ENCODE peak calls at places on chromosome 6, in five cellular contexts. One of them, this sample, is unnamed.

GRCh38 chr6:43993881-43994523 is 133.2 kb downstream of the MRPL14 start:
- DNase-seq in GM12878: no peak
- DNase-seq in SK-N-SH: no peak
- DNase-seq in K562: no peak
- DNase-seq in HepG2: no peak
- DNase-seq in this sample: no peak

GRCh38 chr6:124943658-124944057 is 18.6 kb upstream of the RNF217 start:
- DNase-seq in GM12878: no peak
- DNase-seq in K562: no peak
- DNase-seq in HepG2: no peak
- DNase-seq in SK-N-SH: no peak
- DNase-seq in this sample: no peak

GRCh38 chr6:14228571-14228970 is 111.0 kb downstream of the CD83 start:
- DNase-seq in HepG2: no peak
- DNase-seq in SK-N-SH: no peak
- DNase-seq in GM12878: no peak
- DNase-seq in K562: no peak
- DNase-seq in this sample: no peak

GRCh38 chr6:20274115-20274514 is 61.8 kb upstream of the MBOAT1 start:
- DNase-seq in SK-N-SH: no peak
- DNase-seq in HepG2: no peak
- DNase-seq in K562: no peak
- DNase-seq in GM12878: no peak
- DNase-seq in this sample: no peak

GRCh38 chr6:31655349-31656237 is at the start of gene APOM:
- DNase-seq in K562: no peak
- DNase-seq in GM12878: no peak
- DNase-seq in SK-N-SH: no peak
- DNase-seq in HepG2: peak
- DNase-seq in this sample: no peak

GRCh38 chr6:82842721-82843120 is 222.9 kb downstream of the UBE3D start:
- DNase-seq in GM12878: no peak
- DNase-seq in SK-N-SH: no peak
- DNase-seq in K562: no peak
- DNase-seq in HepG2: no peak
- DNase-seq in this sample: no peak

GRCh38 chr6:72857791-72858190 is 235.9 kb downstream of the KCNQ5 start:
- DNase-seq in K562: no peak
- DNase-seq in GM12878: no peak
- DNase-seq in HepG2: no peak
- DNase-seq in SK-N-SH: no peak
- DNase-seq in this sample: no peak

GRCh38 chr6:130223508-130223907 is 757 bp upstream of the SAMD3 start:
- DNase-seq in SK-N-SH: no peak
- DNase-seq in K562: no peak
- DNase-seq in GM12878: peak
- DNase-seq in HepG2: no peak
- DNase-seq in this sample: no peak

GRCh38 chr6:11241793-11242201 is 9.3 kb upstream of the NEDD9 start:
- DNase-seq in GM12878: no peak
- DNase-seq in SK-N-SH: no peak
- DNase-seq in HepG2: peak
- DNase-seq in K562: peak
- DNase-seq in this sample: no peak

GRCh38 chr6:125454351-125454750 is 152.6 kb upstream of the HDDC2 start:
- DNase-seq in SK-N-SH: no peak
- DNase-seq in K562: no peak
- DNase-seq in GM12878: no peak
- DNase-seq in HepG2: no peak
- DNase-seq in this sample: no peak

GRCh38 chr6:42848700-42849099 is 30.7 kb upstream of the RPL7L1 start:
- DNase-seq in GM12878: no peak
- DNase-seq in HepG2: no peak
- DNase-seq in SK-N-SH: no peak
- DNase-seq in K562: no peak
- DNase-seq in this sample: no peak

GRCh38 chr6:25311251-25311910 is 32.2 kb downstream of the CARMIL1 start:
- DNase-seq in SK-N-SH: no peak
- DNase-seq in HepG2: no peak
- DNase-seq in K562: no peak
- DNase-seq in GM12878: no peak
- DNase-seq in this sample: peak

GRCh38 chr6:117907600-117908245 is 659 bp downstream of the SLC35F1 start:
- DNase-seq in SK-N-SH: peak
- DNase-seq in GM12878: no peak
- DNase-seq in HepG2: no peak
- DNase-seq in K562: no peak
- DNase-seq in this sample: no peak

GRCh38 chr6:98946877-98947410 is 802 bp downstream of the FBXL4 start:
- DNase-seq in GM12878: no peak
- DNase-seq in K562: no peak
- DNase-seq in SK-N-SH: peak
- DNase-seq in HepG2: no peak
- DNase-seq in this sample: peak

GRCh38 chr6:37643851-37644672 is 53.6 kb downstream of the MDGA1 start:
- DNase-seq in GM12878: no peak
- DNase-seq in SK-N-SH: no peak
- DNase-seq in K562: peak
- DNase-seq in HepG2: no peak
- DNase-seq in this sample: no peak

GRCh38 chr6:139288496-139289040 is 3.2 kb downstream of the TXLNB start:
- DNase-seq in SK-N-SH: no peak
- DNase-seq in GM12878: no peak
- DNase-seq in K562: no peak
- DNase-seq in HepG2: no peak
- DNase-seq in this sample: no peak

GRCh38 chr6:20919677-20920385 is 385.6 kb downstream of the CDKAL1 start:
- DNase-seq in GM12878: peak
- DNase-seq in HepG2: no peak
- DNase-seq in SK-N-SH: no peak
- DNase-seq in K562: no peak
- DNase-seq in this sample: no peak

GRCh38 chr6:69422474-69422873 is 374.3 kb downstream of the LMBRD1 start:
- DNase-seq in K562: no peak
- DNase-seq in HepG2: no peak
- DNase-seq in GM12878: no peak
- DNase-seq in SK-N-SH: peak
- DNase-seq in this sample: no peak

GRCh38 chr6:69424581-69424980 is 372.2 kb downstream of the LMBRD1 start:
- DNase-seq in K562: no peak
- DNase-seq in GM12878: no peak
- DNase-seq in SK-N-SH: no peak
- DNase-seq in HepG2: no peak
- DNase-seq in this sample: no peak

GRCh38 chr6:69421270-69421669 is 375.5 kb downstream of the LMBRD1 start:
- DNase-seq in HepG2: no peak
- DNase-seq in SK-N-SH: no peak
- DNase-seq in K562: no peak
- DNase-seq in GM12878: no peak
- DNase-seq in this sample: no peak

GRCh38 chr6:69423785-69424184 is 373.0 kb downstream of the LMBRD1 start:
- DNase-seq in GM12878: no peak
- DNase-seq in K562: no peak
- DNase-seq in SK-N-SH: no peak
- DNase-seq in HepG2: no peak
- DNase-seq in this sample: no peak

DNA sequence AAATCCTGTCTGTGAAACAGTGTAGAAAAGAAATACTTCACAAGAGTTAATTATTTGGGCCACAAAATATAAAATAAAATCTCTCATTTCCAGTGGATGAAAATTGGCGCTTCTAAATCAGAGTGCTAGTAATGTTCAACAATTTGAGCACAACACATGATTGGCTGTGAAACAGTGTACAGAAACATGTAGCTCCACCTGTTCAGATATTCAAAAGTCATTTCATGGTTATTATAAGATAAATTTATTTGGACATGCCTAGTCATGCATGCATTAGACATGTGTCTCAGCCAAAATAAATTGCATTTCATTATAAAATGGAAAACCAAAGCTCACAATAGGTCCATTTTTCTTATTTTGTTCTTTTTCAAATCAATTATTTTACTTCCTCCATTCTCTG is 374.8 kb downstream of the LMBRD1 start:
- DNase-seq in K562: no peak
- DNase-seq in HepG2: no peak
- DNase-seq in GM12878: no peak
- DNase-seq in SK-N-SH: no peak
- DNase-seq in this sample: no peak
- TF ChIP-seq REST in K562: no peak
- TF ChIP-seq REST in HepG2: no peak
- TF ChIP-seq REST in GM12878: no peak
- TF ChIP-seq REST in SK-N-SH: no peak
- TF ChIP-seq REST in this sample: no peak

GRCh38 chr6:26599591-26599990 is 2.8 kb downstream of the ABT1 start:
- DNase-seq in HepG2: no peak
- DNase-seq in GM12878: no peak
- DNase-seq in SK-N-SH: no peak
- DNase-seq in K562: no peak
- DNase-seq in this sample: no peak

GRCh38 chr6:26598267-26598666 is 1.5 kb downstream of the ABT1 start:
- DNase-seq in GM12878: no peak
- DNase-seq in SK-N-SH: no peak
- DNase-seq in HepG2: no peak
- DNase-seq in K562: no peak
- DNase-seq in this sample: no peak

GRCh38 chr6:26600759-26601158 is 4.0 kb downstream of the ABT1 start:
- DNase-seq in HepG2: no peak
- DNase-seq in GM12878: no peak
- DNase-seq in K562: no peak
- DNase-seq in SK-N-SH: no peak
- DNase-seq in this sample: no peak

GRCh38 chr6:26597821-26598220 is 1.1 kb downstream of the ABT1 start:
- DNase-seq in GM12878: no peak
- DNase-seq in HepG2: no peak
- DNase-seq in K562: peak
- DNase-seq in SK-N-SH: no peak
- DNase-seq in this sample: no peak

GRCh38 chr6:26599134-26599533 is 2.4 kb downstream of the ABT1 start:
- DNase-seq in K562: no peak
- DNase-seq in SK-N-SH: no peak
- DNase-seq in HepG2: no peak
- DNase-seq in GM12878: no peak
- DNase-seq in this sample: no peak
- TF ChIP-seq RFX5 in K562: no peak
- TF ChIP-seq RFX5 in SK-N-SH: no peak
- TF ChIP-seq RFX5 in HepG2: no peak
- TF ChIP-seq RFX5 in GM12878: no peak
- TF ChIP-seq RFX5 in this sample: no peak

DNA sequence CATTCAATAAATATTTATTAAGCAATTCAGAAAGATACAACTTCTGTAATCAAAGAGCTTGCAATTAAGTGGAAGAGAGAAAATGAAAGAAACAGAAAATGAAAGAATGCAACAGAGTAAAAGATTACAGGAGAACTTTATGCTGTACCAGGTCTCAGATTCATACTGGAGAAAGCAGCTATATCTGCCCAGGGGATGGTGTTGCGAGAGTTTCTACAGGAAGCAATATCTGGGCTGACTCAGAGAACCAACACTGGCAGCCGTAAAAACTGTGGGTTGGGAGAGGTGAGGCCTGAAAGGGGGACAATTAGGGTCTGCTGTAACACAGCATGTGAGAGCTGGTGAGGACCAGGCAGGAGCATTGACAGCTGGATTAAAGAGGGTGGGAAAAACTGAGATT is 256.7 kb upstream of the TCF21 start:
- DNase-seq in HepG2: no peak
- DNase-seq in K562: no peak
- DNase-seq in GM12878: no peak
- DNase-seq in SK-N-SH: no peak
- DNase-seq in this sample: peak
- TF ChIP-seq REST in HepG2: no peak
- TF ChIP-seq REST in K562: no peak
- TF ChIP-seq REST in GM12878: no peak
- TF ChIP-seq REST in SK-N-SH: no peak
- TF ChIP-seq REST in this sample: no peak

GRCh38 chr6:108145639-108146038 is 20.2 kb upstream of the NR2E1 start:
- DNase-seq in K562: peak
- DNase-seq in SK-N-SH: no peak
- DNase-seq in GM12878: no peak
- DNase-seq in HepG2: no peak
- DNase-seq in this sample: no peak
- TF ChIP-seq RFX5 in K562: no peak
- TF ChIP-seq RFX5 in SK-N-SH: no peak
- TF ChIP-seq RFX5 in GM12878: no peak
- TF ChIP-seq RFX5 in HepG2: no peak
- TF ChIP-seq RFX5 in this sample: no peak

DNA sequence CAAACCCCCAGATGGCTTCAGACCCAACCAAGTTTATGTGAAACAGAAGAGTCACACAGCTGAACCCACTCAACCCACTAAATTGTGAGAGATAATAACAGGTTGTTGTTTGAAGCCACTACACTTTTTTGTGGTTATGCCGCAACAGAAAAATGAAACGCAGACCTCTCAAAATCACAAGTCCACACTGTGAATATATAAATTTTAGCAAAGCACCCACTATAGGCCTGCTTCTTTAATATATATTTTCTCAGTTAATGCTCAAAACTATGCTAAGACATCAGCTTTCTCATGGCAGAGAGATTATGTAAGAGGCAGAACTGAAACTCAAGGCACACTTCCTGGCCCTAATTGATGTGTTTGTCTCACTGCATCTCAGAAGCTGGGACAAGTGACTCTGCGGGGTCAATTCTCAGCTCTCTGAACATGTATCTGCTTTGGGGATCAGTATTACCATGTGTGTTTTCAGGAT is 27.7 kb downstream of the MAP3K5 start:
- DNase-seq in GM12878: peak
- DNase-seq in K562: no peak
- DNase-seq in SK-N-SH: no peak
- DNase-seq in HepG2: no peak
- DNase-seq in this sample: no peak
- TF ChIP-seq REST in GM12878: no peak
- TF ChIP-seq REST in K562: no peak
- TF ChIP-seq REST in SK-N-SH: no peak
- TF ChIP-seq REST in HepG2: no peak
- TF ChIP-seq REST in this sample: no peak

GRCh38 chr6:29200767-29201662 is 30.3 kb downstream of the OR2J2 start:
- DNase-seq in HepG2: no peak
- DNase-seq in GM12878: no peak
- DNase-seq in K562: no peak
- DNase-seq in SK-N-SH: no peak
- DNase-seq in this sample: no peak

GRCh38 chr6:29201966-29202365 is 31.3 kb downstream of the OR2J2 start:
- DNase-seq in GM12878: no peak
- DNase-seq in SK-N-SH: no peak
- DNase-seq in K562: no peak
- DNase-seq in HepG2: no peak
- DNase-seq in this sample: no peak
- TF ChIP-seq RFX5 in GM12878: no peak
- TF ChIP-seq RFX5 in SK-N-SH: no peak
- TF ChIP-seq RFX5 in K562: no peak
- TF ChIP-seq RFX5 in HepG2: no peak
- TF ChIP-seq RFX5 in this sample: no peak